ENCODE peak calls at places on chromosomes 6 and 20, in four cellular contexts. D, W, S and T are unnamed samples.

GRCh38 chr20:58682656-58683055 is 9.9 kb upstream of the NPEPL1 start:
- DNase-seq in D (no peak), W (no peak), S (no peak), T (no peak)

GRCh38 chr6:130377371-130377770 is 11.6 kb downstream of the TMEM200A start:
- DNase-seq in D (no peak), W (no peak), S (no peak), T (no peak)

GRCh38 chr6:28758046-28758817 is 165.6 kb downstream of the TRIM27 start:
- DNase-seq in D (no peak), W (peak; percentile 83), S (peak; percentile 80), T (peak; percentile 96)

GRCh38 chr20:50555687-50556086 is 45.5 kb downstream of the PTPN1 start:
- DNase-seq in D (no peak), W (no peak), S (no peak), T (no peak)

GRCh38 chr6:131226465-131226864 is 91.2 kb downstream of the AKAP7 start:
- DNase-seq in D (no peak), W (no peak), S (no peak), T (no peak)

GRCh38 chr20:57547250-57547649 is 13.7 kb upstream of the PCK1 start:
- DNase-seq in D (no peak), W (no peak), S (peak; percentile 40), T (no peak)

GRCh38 chr6:23368557-23368956 is 757.5 kb upstream of the NRSN1 start:
- DNase-seq in D (no peak), W (no peak), S (no peak), T (no peak)

GRCh38 chr6:55082021-55082420 is 92.3 kb upstream of the HCRTR2 start:
- DNase-seq in D (no peak), W (no peak), S (no peak), T (no peak)

GRCh38 chr6:16316741-16317251 is 78.4 kb downstream of the GMPR start:
- DNase-seq in D (no peak), W (peak; percentile 30), S (peak; percentile 49), T (peak; percentile 89)

GRCh38 chr20:1324598-1325172 is 4.3 kb downstream of the SDCBP2 start:
- DNase-seq in D (no peak), W (no peak), S (no peak), T (no peak)

GRCh38 chr20:37877832-37878772 is 24.8 kb upstream of the VSTM2L start:
- DNase-seq in D (no peak), W (no peak), S (peak; percentile 75), T (no peak)

GRCh38 chr20:48698507-48699267 is 129.1 kb downstream of the PREX1 start:
- DNase-seq in D (no peak), W (peak; percentile 28), S (no peak), T (peak; percentile 56)

GRCh38 chr20:62366370-62367135 is 559 bp downstream of the LAMA5 start:
- DNase-seq in D (no peak), W (peak; percentile 87), S (peak; percentile 61), T (peak; percentile 91)

GRCh38 chr6:7041511-7042026 is 66.2 kb upstream of the RREB1 start:
- DNase-seq in D (no peak), W (no peak), S (no peak), T (no peak)

GRCh38 chr6:148657053-148657452 is 89.8 kb upstream of the UST start:
- DNase-seq in D (no peak), W (no peak), S (no peak), T (no peak)

GRCh38 chr6:169363590-169363989 is 109.9 kb upstream of the THBS2 start:
- DNase-seq in D (no peak), W (no peak), S (no peak), T (no peak)

GRCh38 chr6:132703936-132704335 is 9.9 kb downstream of the VNN1 start:
- DNase-seq in D (no peak), W (no peak), S (no peak), T (no peak)

GRCh38 chr6:34469499-34469898 is 3.6 kb downstream of the PACSIN1 start:
- DNase-seq in D (no peak), W (no peak), S (no peak), T (no peak)

GRCh38 chr6:98769546-98769945 is 64.8 kb upstream of the POU3F2 start:
- DNase-seq in D (no peak), W (peak; percentile 41), S (peak; percentile 24), T (peak; percentile 19)

GRCh38 chr6:74651948-74652347 is 553.9 kb downstream of the COL12A1 start:
- DNase-seq in D (no peak), W (no peak), S (no peak), T (no peak)

GRCh38 chr20:35739294-35740163 is 2.5 kb downstream of the RBM39 start:
- DNase-seq in D (no peak), W (no peak), S (peak; percentile 57), T (no peak)

GRCh38 chr6:26457796-26458688 is at the start of gene BTN2A1:
- DNase-seq in D (peak; percentile 70), W (peak; percentile 70), S (peak; percentile 94), T (peak; percentile 95)

GRCh38 chr20:55437778-55438417 is 567.4 kb downstream of the CBLN4 start:
- DNase-seq in D (no peak), W (no peak), S (no peak), T (no peak)

GRCh38 chr6:85406641-85407075 is 43.2 kb upstream of the NT5E start:
- DNase-seq in D (no peak), W (no peak), S (no peak), T (no peak)

GRCh38 chr20:47740225-47741184 is 44.8 kb downstream of the SULF2 start:
- DNase-seq in D (no peak), W (peak; percentile 45), S (no peak), T (peak; percentile 61)

GRCh38 chr20:20205862-20206236 is 153.5 kb downstream of the CFAP61 start:
- DNase-seq in D (no peak), W (no peak), S (no peak), T (no peak)

GRCh38 chr6:38078671-38079070 is 259.1 kb downstream of the ZFAND3 start:
- DNase-seq in D (no peak), W (no peak), S (peak; percentile 56), T (no peak)

GRCh38 chr20:62303327-62304226 is 780 bp downstream of the ADRM1 start:
- DNase-seq in D (no peak), W (no peak), S (peak; percentile 89), T (no peak)

GRCh38 chr6:160031442-160031841 is 62.6 kb downstream of the IGF2R start:
- DNase-seq in D (no peak), W (no peak), S (no peak), T (no peak)

GRCh38 chr6:164097557-164098398 is 683.3 kb downstream of the QKI start:
- DNase-seq in D (no peak), W (peak; percentile 35), S (no peak), T (no peak)

GRCh38 chr6:34341481-34341971 is 50.9 kb downstream of the NUDT3 start:
- DNase-seq in D (no peak), W (no peak), S (no peak), T (no peak)

DNA sequence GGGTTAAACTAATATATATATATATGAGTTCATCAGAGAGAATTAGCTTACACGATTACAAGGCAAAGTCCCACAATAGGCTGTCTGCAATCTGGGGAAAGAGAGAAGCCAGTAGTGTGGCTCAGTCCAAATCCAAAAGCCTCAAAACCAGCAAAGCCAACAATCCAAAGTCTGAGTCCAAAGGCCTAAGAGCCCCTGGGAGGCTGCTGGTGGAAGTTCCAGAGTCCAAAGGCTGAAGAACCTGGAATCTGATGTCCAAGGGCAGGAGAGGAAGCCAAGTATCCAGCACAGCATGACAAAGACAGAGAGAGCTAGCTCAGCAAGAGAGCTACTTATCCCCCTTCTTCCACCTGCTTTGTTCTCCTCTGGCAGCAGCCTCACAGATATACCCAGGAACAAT is 274.7 kb upstream of the ID4 start:
- DNase-seq in D (no peak), W (no peak), S (no peak), T (no peak)
- TF ChIP-seq CREM in D (no peak), W (no peak), S (no peak), T (no peak)

DNA sequence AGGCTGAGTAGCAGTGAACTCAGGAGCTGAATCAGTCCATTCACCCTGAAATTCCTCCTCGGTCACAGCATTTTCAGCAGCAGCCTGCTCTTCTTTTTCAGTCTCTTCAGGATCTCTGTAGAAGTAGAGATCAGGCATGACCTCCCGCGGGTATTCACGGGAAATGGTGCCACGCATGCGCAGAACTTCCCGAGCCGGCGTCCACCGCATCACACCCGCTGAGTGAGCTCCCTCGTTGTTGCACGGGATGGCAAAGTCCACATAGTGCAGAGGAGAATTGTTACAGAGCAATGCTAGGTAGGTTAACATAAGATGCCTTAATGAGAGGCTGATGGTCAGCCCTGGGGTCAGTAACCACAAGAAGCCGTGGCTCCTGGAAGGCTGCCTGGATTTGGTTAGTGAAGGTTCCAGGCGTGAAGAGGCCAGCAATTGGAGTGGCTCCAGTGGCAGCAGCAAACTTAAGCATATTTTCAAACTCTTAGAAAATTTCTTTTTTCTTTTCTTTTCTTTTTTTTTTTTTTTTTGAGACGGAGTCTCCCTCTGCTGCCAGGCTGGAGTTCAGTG is 113.5 kb upstream of the HDAC2 start:
- DNase-seq in D (no peak), W (no peak), S (no peak), T (no peak)
- TF ChIP-seq CREM in D (no peak), W (no peak), S (no peak), T (no peak)

GRCh38 chr6:24994812-24995211 is 59.1 kb upstream of the RIPOR2 start:
- DNase-seq in D (no peak), W (no peak), S (no peak), T (no peak)

GRCh38 chr6:24988562-24988961 is 52.8 kb upstream of the RIPOR2 start:
- DNase-seq in D (no peak), W (no peak), S (no peak), T (no peak)

GRCh38 chr6:24990227-24990843 is 54.6 kb upstream of the RIPOR2 start:
- DNase-seq in D (no peak), W (no peak), S (no peak), T (no peak)

GRCh38 chr6:24990944-24991747 is 55.4 kb upstream of the RIPOR2 start:
- DNase-seq in D (no peak), W (no peak), S (no peak), T (no peak)

GRCh38 chr6:24991748-24992467 is 56.1 kb upstream of the RIPOR2 start:
- DNase-seq in D (peak; percentile 54), W (peak; percentile 61), S (peak; percentile 62), T (peak; percentile 67)
- TF ChIP-seq CREM in D (no peak), W (no peak), S (no peak), T (no peak)

GRCh38 chr6:121555201-121555600 is 119.8 kb downstream of the GJA1 start:
- DNase-seq in D (no peak), W (no peak), S (no peak), T (no peak)

GRCh38 chr6:121563286-121563685 is 127.8 kb downstream of the GJA1 start:
- DNase-seq in D (no peak), W (no peak), S (no peak), T (no peak)

GRCh38 chr6:121560476-121560875 is 125.0 kb downstream of the GJA1 start:
- DNase-seq in D (no peak), W (no peak), S (no peak), T (no peak)

GRCh38 chr6:121557146-121557545 is 121.7 kb downstream of the GJA1 start:
- DNase-seq in D (no peak), W (no peak), S (no peak), T (no peak)

DNA sequence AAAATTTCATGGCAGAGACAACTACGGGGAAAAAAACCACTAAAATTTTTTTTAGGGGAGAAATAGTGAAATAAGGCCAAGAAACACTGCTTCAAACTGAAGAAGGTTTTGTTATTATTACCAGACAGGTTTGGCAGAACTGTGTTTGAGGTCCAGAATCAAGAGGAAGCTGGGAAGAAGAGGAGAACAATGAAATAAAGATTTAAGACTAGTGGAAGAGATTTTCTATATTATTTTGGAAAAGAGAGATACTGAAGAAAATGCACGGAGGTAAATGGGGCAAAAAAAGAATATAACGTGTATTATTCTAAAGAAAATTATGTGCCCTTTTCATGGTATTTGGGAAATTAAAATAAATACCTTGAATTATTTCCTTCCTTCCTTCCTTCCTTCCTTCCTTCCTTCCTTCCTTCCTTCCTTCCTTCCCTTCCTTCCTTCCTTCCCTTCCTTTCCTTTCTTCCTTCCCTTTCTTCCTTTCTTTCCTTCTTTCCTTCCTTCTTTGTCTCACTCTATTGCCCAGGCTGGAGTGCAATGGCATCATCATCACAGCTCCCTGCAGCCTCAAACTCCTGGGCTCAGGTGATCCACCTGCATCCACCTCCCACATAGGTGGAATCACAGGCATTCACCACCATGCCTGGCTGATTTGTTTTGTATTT is 124.3 kb downstream of the GJA1 start:
- DNase-seq in D (no peak), W (no peak), S (no peak), T (no peak)
- TF ChIP-seq CREM in D (no peak), W (no peak), S (no peak), T (no peak)